ENCODE peak calls at places on chromosome 14, in four cellular contexts. One of them, this sample, is unnamed.

GRCh38 chr14:23052182-23052623 is 5.1 kb downstream of the CDH24 start:
- DNase-seq in COR-L47: no peak
- DNase-seq in non-pigmented ciliary epithelial cell: no peak
- DNase-seq in germinal center: no peak
- DNase-seq in this sample: no peak

GRCh38 chr14:69701857-69702256 is 65.1 kb upstream of the SRSF5 start:
- DNase-seq in COR-L47: no peak
- DNase-seq in non-pigmented ciliary epithelial cell: no peak
- DNase-seq in germinal center: no peak
- DNase-seq in this sample: no peak

GRCh38 chr14:94110552-94111181 is at the start of gene IFI27:
- DNase-seq in COR-L47: no peak
- DNase-seq in non-pigmented ciliary epithelial cell: no peak
- DNase-seq in germinal center: no peak
- DNase-seq in this sample: no peak

GRCh38 chr14:49250517-49250916 is 335.7 kb downstream of the RPS29 start:
- DNase-seq in COR-L47: no peak
- DNase-seq in non-pigmented ciliary epithelial cell: no peak
- DNase-seq in germinal center: no peak
- DNase-seq in this sample: no peak

GRCh38 chr14:94750371-94750770 is 19.5 kb downstream of the GSC start:
- DNase-seq in COR-L47: no peak
- DNase-seq in non-pigmented ciliary epithelial cell: no peak
- DNase-seq in germinal center: no peak
- DNase-seq in this sample: no peak

GRCh38 chr14:89137514-89138163 is 279.4 kb downstream of the FOXN3 start:
- DNase-seq in COR-L47: no peak
- DNase-seq in non-pigmented ciliary epithelial cell: peak; percentile 55
- DNase-seq in germinal center: no peak
- DNase-seq in this sample: no peak

GRCh38 chr14:97978336-97978735 is 1181.2 kb downstream of the VRK1 start:
- DNase-seq in COR-L47: peak; percentile 93
- DNase-seq in non-pigmented ciliary epithelial cell: no peak
- DNase-seq in germinal center: no peak
- DNase-seq in this sample: no peak

GRCh38 chr14:94581127-94581999 is at the start of gene SERPINA5:
- DNase-seq in COR-L47: no peak
- DNase-seq in non-pigmented ciliary epithelial cell: no peak
- DNase-seq in germinal center: no peak
- DNase-seq in this sample: no peak

GRCh38 chr14:95432152-95433093 is 84.0 kb downstream of the SYNE3 start:
- DNase-seq in COR-L47: peak; percentile 58
- DNase-seq in non-pigmented ciliary epithelial cell: no peak
- DNase-seq in germinal center: no peak
- DNase-seq in this sample: no peak

GRCh38 chr14:39177168-39177545 is 2.1 kb downstream of the PNN start:
- DNase-seq in COR-L47: no peak
- DNase-seq in non-pigmented ciliary epithelial cell: no peak
- DNase-seq in germinal center: no peak
- DNase-seq in this sample: no peak

GRCh38 chr14:99703381-99703780 is 19.3 kb downstream of the CYP46A1 start:
- DNase-seq in COR-L47: no peak
- DNase-seq in non-pigmented ciliary epithelial cell: no peak
- DNase-seq in germinal center: no peak
- DNase-seq in this sample: no peak

GRCh38 chr14:33364536-33364935 is 425.9 kb downstream of the NPAS3 start:
- DNase-seq in COR-L47: no peak
- DNase-seq in non-pigmented ciliary epithelial cell: no peak
- DNase-seq in germinal center: no peak
- DNase-seq in this sample: no peak

GRCh38 chr14:92039073-92039719 is 663 bp downstream of the TRIP11 start:
- DNase-seq in COR-L47: peak; percentile 57
- DNase-seq in non-pigmented ciliary epithelial cell: no peak
- DNase-seq in germinal center: peak; percentile 21
- DNase-seq in this sample: peak; percentile 38

GRCh38 chr14:20998674-20999366 is at the start of gene SLC39A2:
- DNase-seq in COR-L47: no peak
- DNase-seq in non-pigmented ciliary epithelial cell: no peak
- DNase-seq in germinal center: no peak
- DNase-seq in this sample: no peak

GRCh38 chr14:53295985-53296582 is 143.0 kb upstream of the DDHD1 start:
- DNase-seq in COR-L47: no peak
- DNase-seq in non-pigmented ciliary epithelial cell: no peak
- DNase-seq in germinal center: peak; percentile 31
- DNase-seq in this sample: peak; percentile 45

GRCh38 chr14:90444077-90444696 is 47.4 kb downstream of the CALM1 start:
- DNase-seq in COR-L47: no peak
- DNase-seq in non-pigmented ciliary epithelial cell: no peak
- DNase-seq in germinal center: no peak
- DNase-seq in this sample: no peak

GRCh38 chr14:98580131-98580678 is 691.8 kb downstream of the BCL11B start:
- DNase-seq in COR-L47: no peak
- DNase-seq in non-pigmented ciliary epithelial cell: no peak
- DNase-seq in germinal center: no peak
- DNase-seq in this sample: no peak

GRCh38 chr14:96176275-96176674 is 28.4 kb upstream of the BDKRB2 start:
- DNase-seq in COR-L47: no peak
- DNase-seq in non-pigmented ciliary epithelial cell: no peak
- DNase-seq in germinal center: no peak
- DNase-seq in this sample: no peak

GRCh38 chr14:21245813-21246212 is 23.4 kb downstream of the HNRNPC start:
- DNase-seq in COR-L47: no peak
- DNase-seq in non-pigmented ciliary epithelial cell: no peak
- DNase-seq in germinal center: no peak
- DNase-seq in this sample: no peak

GRCh38 chr14:44959538-44959937 is 2.2 kb downstream of the KLHL28 start:
- DNase-seq in COR-L47: no peak
- DNase-seq in non-pigmented ciliary epithelial cell: no peak
- DNase-seq in germinal center: no peak
- DNase-seq in this sample: no peak

GRCh38 chr14:65438266-65438933 is 25.9 kb downstream of the FUT8 start:
- DNase-seq in COR-L47: no peak
- DNase-seq in non-pigmented ciliary epithelial cell: no peak
- DNase-seq in germinal center: no peak
- DNase-seq in this sample: no peak

This sample was measured in GM20000.